ENCODE peak calls at places on chromosomes 7 and 10, in four cellular contexts. L, F, K and W are unnamed samples. For H3K4me1, the result is how much of the 10 kb centered on the place peaks cover.

GRCh38 chr10:32147730-32148129 is 91.5 kb upstream of the KIF5B start:
- DNase-seq in F (no peak), L (no peak), K (no peak), W (no peak)

GRCh38 chr10:23417254-23417653 is 21.6 kb upstream of the OTUD1 start:
- DNase-seq in F (no peak), K (no peak), L (no peak), W (no peak)

GRCh38 chr7:27179503-27180430 is 5.3 kb downstream of the HOXA11 start:
- DNase-seq in F (peak), K (peak), L (peak), W (peak)

GRCh38 chr10:122999347-122999746 is 9.2 kb downstream of the IKZF5 start:
- DNase-seq in K (no peak), F (peak), L (no peak), W (no peak)

GRCh38 chr7:4174016-4174415 is 508.1 kb upstream of the FOXK1 start:
- DNase-seq in L (no peak), K (no peak), F (no peak), W (no peak)

GRCh38 chr10:29039659-29040309 is 249.1 kb upstream of the LYZL1 start:
- DNase-seq in L (peak), K (no peak), F (no peak), W (peak)

GRCh38 chr7:130559184-130559583 is 67.3 kb downstream of the MEST start:
- DNase-seq in K (no peak), L (no peak), F (no peak), W (no peak)

GRCh38 chr10:25294032-25294926 is 119.5 kb downstream of the GPR158 start:
- DNase-seq in K (no peak), F (no peak), L (no peak), W (no peak)

GRCh38 chr10:74305730-74306129 is 154.7 kb downstream of the ADK start:
- DNase-seq in K (no peak), F (no peak), L (no peak), W (no peak)

GRCh38 chr10:86415583-86415982 is 49.0 kb upstream of the GRID1 start:
- DNase-seq in F (no peak), K (no peak), L (no peak), W (no peak)

GRCh38 chr10:61047011-61047410 is 103.0 kb upstream of the RHOBTB1 start:
- DNase-seq in L (peak), K (no peak), F (no peak), W (no peak)

GRCh38 chr10:46228076-46229071 is 58.4 kb upstream of the ANTXRL start:
- DNase-seq in F (peak), K (peak), L (peak), W (peak)

GRCh38 chr10:97714401-97715258 is 1.1 kb downstream of the MARVELD1 start:
- DNase-seq in K (peak), L (peak), F (peak), W (peak)

GRCh38 chr10:131532291-131532690 is 220.8 kb upstream of the TCERG1L start:
- DNase-seq in F (no peak), K (no peak), L (no peak), W (no peak)

GRCh38 chr7:106629521-106629920 is 31.4 kb downstream of the CCDC71L start:
- DNase-seq in F (no peak), K (no peak), L (peak), W (no peak)

GRCh38 chr10:96339956-96340904 is 18.6 kb downstream of the OPALIN start:
- DNase-seq in L (peak), F (peak), K (peak), W (peak)

GRCh38 chr7:94313926-94314325 is 80.8 kb upstream of the COL1A2 start:
- DNase-seq in K (no peak), F (no peak), L (peak), W (no peak)

GRCh38 chr7:94245500-94245899 is 149.2 kb upstream of the COL1A2 start:
- DNase-seq in F (no peak), L (no peak), K (no peak), W (no peak)

GRCh38 chr7:150341263-150342118 is at the start of gene RARRES2:
- DNase-seq in K (peak), L (peak), F (no peak), W (no peak)

GRCh38 chr10:103870503-103870902 is 15.1 kb upstream of the SH3PXD2A start:
- DNase-seq in K (no peak), L (no peak), F (no peak), W (no peak)

GRCh38 chr10:4053940-4054339 is 268.9 kb upstream of the KLF6 start:
- DNase-seq in F (no peak), L (no peak), K (no peak), W (no peak)

GRCh38 chr10:103447187-103447586 is 5.0 kb downstream of the CALHM2 start:
- DNase-seq in K (no peak), L (no peak), F (no peak), W (no peak)

GRCh38 chr7:131723926-131724325 is 167.5 kb upstream of the PODXL start:
- DNase-seq in K (no peak), F (no peak), L (no peak), W (no peak)

GRCh38 chr7:63047061-63047460 is 951.6 kb upstream of the ZNF722 start:
- DNase-seq in K (no peak), F (no peak), L (no peak), W (no peak)

GRCh38 chr10:101028446-101029244 is 2.3 kb downstream of the PDZD7 start:
- DNase-seq in F (peak), L (no peak), K (no peak), W (no peak)

GRCh38 chr10:127925471-127926207 is 18.7 kb downstream of the PTPRE start:
- DNase-seq in L (no peak), F (no peak), K (no peak), W (no peak)

GRCh38 chr7:135114622-135115021 is 33.2 kb upstream of the TMEM140 start:
- DNase-seq in K (no peak), F (no peak), L (no peak), W (no peak)

GRCh38 chr7:136251826-136252225 is 274.7 kb upstream of the MTPN start:
- DNase-seq in K (no peak), F (no peak), L (no peak), W (no peak)

GRCh38 chr7:123114288-123114687 is 85.5 kb downstream of the SLC13A1 start:
- DNase-seq in K (no peak), L (peak), F (no peak), W (no peak)

GRCh38 chr7:84509522-84509921 is 314.9 kb upstream of the SEMA3A start:
- DNase-seq in K (no peak), L (peak), F (no peak), W (no peak)

GRCh38 chr10:28328346-28328745 is 25.5 kb upstream of the MPP7 start:
- DNase-seq in F (no peak), K (no peak), L (peak), W (no peak)

GRCh38 chr10:28685717-28686116 is 8.4 kb downstream of the BAMBI start:
- DNase-seq in K (no peak), F (no peak), L (no peak), W (no peak)

GRCh38 chr10:124220971-124221355 is 127.6 kb upstream of the CHST15 start:
- DNase-seq in L (no peak), F (no peak), K (no peak), W (no peak)

GRCh38 chr10:2083591-2083990 is 346.3 kb upstream of the ADARB2 start:
- DNase-seq in K (no peak), F (peak), L (no peak), W (no peak)

GRCh38 chr10:76582536-76582935 is 1055.1 kb downstream of the KCNMA1 start:
- DNase-seq in K (no peak), L (no peak), F (no peak), W (peak)

DNA sequence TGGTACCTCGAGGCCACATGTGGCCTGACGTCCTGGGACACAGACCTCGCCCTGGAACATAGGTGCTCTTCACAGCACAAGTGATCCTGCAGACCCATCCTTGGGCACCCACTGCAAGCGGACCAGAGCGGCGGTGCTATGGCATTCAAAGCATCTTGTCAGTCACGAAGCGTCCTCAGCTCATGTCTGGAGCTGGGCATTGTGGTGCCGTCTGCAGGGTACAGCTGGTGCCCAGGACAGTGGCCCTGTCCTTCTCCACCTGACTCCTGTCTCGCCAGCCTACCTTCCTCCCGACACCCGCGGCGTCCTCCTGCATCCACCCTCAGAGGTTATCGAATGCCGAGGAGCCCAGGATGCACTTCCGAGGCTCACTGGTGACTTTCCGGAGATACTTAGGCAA is 26.5 kb downstream of the ADGRA1 start:
- DNase-seq in F (no peak), K (no peak), L (no peak), W (no peak)
- H3K4me3 ChIP-seq in F (no peak), K (no peak), L (no peak), W (no peak)

DNA sequence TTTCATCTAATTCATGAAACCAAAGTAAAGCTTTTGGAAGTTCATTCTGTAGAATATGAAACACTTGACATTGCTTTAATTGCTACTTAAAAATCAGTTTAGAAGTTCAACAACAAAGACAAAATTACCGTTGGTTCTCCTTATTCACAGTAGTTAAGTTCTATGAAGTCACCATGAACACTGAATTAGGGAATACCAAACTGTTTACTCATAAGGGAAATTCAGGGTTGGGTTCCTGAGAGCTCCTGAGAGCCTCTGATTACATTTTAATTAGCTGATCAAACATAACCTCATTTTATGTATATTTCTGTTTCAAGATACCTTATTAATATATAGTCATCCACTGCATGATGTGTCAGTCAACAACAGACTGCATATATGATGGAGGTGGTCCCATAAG is 46.1 kb downstream of the ZNF438 start:
- DNase-seq in K (no peak), L (peak), F (no peak), W (no peak)
- H3K27ac ChIP-seq in K (peak), L (peak), F (no peak), W (peak)

GRCh38 chr7:152344253-152344652 is 91.5 kb downstream of the KMT2C start:
- DNase-seq in K (no peak), L (no peak), F (no peak), W (no peak)
- H3K4me1 ChIP-seq in K (under half), L (under half), F (under half), W (under half)

GRCh38 chr10:75508814-75509306 is 77.4 kb downstream of the LRMDA start:
- DNase-seq in F (no peak), L (peak), K (no peak), W (no peak)
- H3K4me3 ChIP-seq in F (no peak), L (no peak), K (no peak), W (no peak)

DNA sequence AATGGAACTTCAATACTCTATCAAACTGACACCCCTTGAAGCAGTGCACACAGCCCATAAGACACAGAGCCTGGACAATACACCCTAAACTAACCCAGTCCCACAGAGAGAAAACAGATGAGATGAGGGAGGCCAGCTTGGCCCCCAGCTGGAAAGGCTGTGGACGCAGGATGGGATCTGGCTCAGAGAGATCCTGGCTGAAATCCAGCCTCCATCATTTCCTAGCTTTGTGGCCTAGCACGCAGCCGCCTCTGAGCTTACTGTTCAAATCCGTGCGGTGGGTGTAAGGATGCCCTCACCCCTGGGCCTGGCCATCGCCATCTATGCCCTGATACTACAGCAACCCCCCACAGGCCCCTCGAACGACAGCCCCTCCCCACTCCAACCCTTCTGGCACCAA is 32.7 kb downstream of the SNX8 start:
- DNase-seq in L (peak), F (no peak), K (no peak), W (no peak)
- H3K27ac ChIP-seq in L (peak), F (no peak), K (peak), W (no peak)